ENCODE peak calls at places on chromosomes 7 and 10, in six cellular contexts. B, N, V, T, M and H are unnamed samples.

GRCh38 chr7:106290319-106290718 is 5.5 kb upstream of the NAMPT start:
- DNase-seq in B (no peak), N (no peak), V (no peak), T (no peak), M (no peak), H (no peak)

GRCh38 chr7:20783716-20784310 is 2.9 kb downstream of the SP8 start:
- DNase-seq in B (peak), N (no peak), V (no peak), T (no peak), M (no peak), H (no peak)

GRCh38 chr10:25405871-25406270 is 231.1 kb downstream of the GPR158 start:
- DNase-seq in B (no peak), N (no peak), V (no peak), T (no peak), M (no peak), H (no peak)

GRCh38 chr10:106111241-106111640 is 1053.3 kb downstream of the SORCS1 start:
- DNase-seq in B (no peak), N (no peak), V (no peak), T (no peak), M (no peak), H (no peak)

GRCh38 chr7:1754345-1754908 is 84.3 kb downstream of the ELFN1 start:
- DNase-seq in B (no peak), N (no peak), V (no peak), T (no peak), M (no peak), H (no peak)

GRCh38 chr7:31487476-31487875 is 26.4 kb upstream of the ITPRID1 start:
- DNase-seq in B (no peak), N (no peak), V (no peak), T (no peak), M (no peak), H (no peak)

GRCh38 chr7:152423991-152424347 is 11.8 kb downstream of the KMT2C start:
- DNase-seq in B (no peak), N (no peak), V (no peak), T (no peak), M (no peak), H (no peak)

GRCh38 chr10:95260397-95260881 is 30.4 kb downstream of the PDLIM1 start:
- DNase-seq in B (no peak), N (peak), V (no peak), T (no peak), M (no peak), H (no peak)

GRCh38 chr7:1225462-1226154 is 7.1 kb upstream of the UNCX start:
- DNase-seq in B (peak), N (no peak), V (no peak), T (no peak), M (no peak), H (no peak)

GRCh38 chr10:32938554-32939061 is 19.4 kb downstream of the ITGB1 start:
- DNase-seq in B (no peak), N (no peak), V (no peak), T (peak), M (peak), H (peak)

GRCh38 chr7:56105508-56105907 is 768 bp downstream of the CHCHD2 start:
- DNase-seq in B (no peak), N (no peak), V (no peak), T (peak), M (no peak), H (no peak)

GRCh38 chr7:92244803-92245486 is 769 bp downstream of the KRIT1 start:
- DNase-seq in B (no peak), N (no peak), V (no peak), T (no peak), M (no peak), H (no peak)

GRCh38 chr7:103141753-103142404 is 7.0 kb downstream of the NAPEPLD start:
- DNase-seq in B (no peak), N (no peak), V (no peak), T (no peak), M (no peak), H (no peak)

GRCh38 chr7:101728888-101729883 is 88.2 kb upstream of the CUX1 start:
- DNase-seq in B (no peak), N (no peak), V (no peak), T (peak), M (no peak), H (no peak)

GRCh38 chr10:56623064-56623463 is 262.0 kb upstream of the ZWINT start:
- DNase-seq in B (no peak), N (no peak), V (no peak), T (no peak), M (no peak), H (no peak)